ENCODE peak calls at places on chromosomes 16 and 17, in nine cellular contexts. One of them, this sample, is unnamed.
A peak's percentile ranks its signal among the peaks of the same experiment; 100 is the strongest.

GRCh38 chr16:56866955-56867830 is 2.2 kb downstream of the SLC12A3 start:
- DNase-seq in GM23248: peak; percentile 80
- DNase-seq in A549: peak; percentile 66
- DNase-seq in Right ventricle myocardium superior: no peak
- DNase-seq in activated CD8-positive, alpha-beta memory T cell treated with anti-CD3 and anti-CD28 coated beads for 1 hour: no peak
- DNase-seq in HS-5: no peak
- DNase-seq in NCI-H2171: peak; percentile 54
- DNase-seq in skeletal muscle cell: no peak
- DNase-seq in activated effector memory CD4-positive, alpha-beta T cell treated with Interleukin-2 at 50 U/mL for 16 hours: no peak
- DNase-seq in this sample: peak; percentile 95

GRCh38 chr17:39450051-39450450 is 1.0 kb downstream of the MED1 start:
- DNase-seq in HS-5: no peak
- DNase-seq in NCI-H2171: no peak
- DNase-seq in GM23248: peak; percentile 8
- DNase-seq in skeletal muscle cell: no peak
- DNase-seq in activated CD8-positive, alpha-beta memory T cell treated with anti-CD3 and anti-CD28 coated beads for 1 hour: no peak
- DNase-seq in Right ventricle myocardium superior: no peak
- DNase-seq in A549: no peak
- DNase-seq in activated effector memory CD4-positive, alpha-beta T cell treated with Interleukin-2 at 50 U/mL for 16 hours: no peak
- DNase-seq in this sample: no peak

GRCh38 chr16:75899163-75899562 is 172.9 kb upstream of the CPHXL start:
- DNase-seq in HS-5: no peak
- DNase-seq in activated effector memory CD4-positive, alpha-beta T cell treated with Interleukin-2 at 50 U/mL for 16 hours: no peak
- DNase-seq in GM23248: no peak
- DNase-seq in Right ventricle myocardium superior: no peak
- DNase-seq in activated CD8-positive, alpha-beta memory T cell treated with anti-CD3 and anti-CD28 coated beads for 1 hour: no peak
- DNase-seq in skeletal muscle cell: no peak
- DNase-seq in NCI-H2171: no peak
- DNase-seq in A549: no peak
- DNase-seq in this sample: no peak

GRCh38 chr17:45019177-45019711 is 32.2 kb downstream of the DCAKD start:
- DNase-seq in HS-5: no peak
- DNase-seq in activated effector memory CD4-positive, alpha-beta T cell treated with Interleukin-2 at 50 U/mL for 16 hours: peak; percentile 8
- DNase-seq in A549: peak; percentile 71
- DNase-seq in NCI-H2171: peak; percentile 48
- DNase-seq in skeletal muscle cell: no peak
- DNase-seq in activated CD8-positive, alpha-beta memory T cell treated with anti-CD3 and anti-CD28 coated beads for 1 hour: peak; percentile 25
- DNase-seq in GM23248: peak; percentile 87
- DNase-seq in Right ventricle myocardium superior: peak; percentile 73
- DNase-seq in this sample: peak; percentile 98

GRCh38 chr17:77280304-77280910 is 139.6 kb downstream of the SEC14L1 start:
- DNase-seq in NCI-H2171: no peak
- DNase-seq in skeletal muscle cell: no peak
- DNase-seq in activated effector memory CD4-positive, alpha-beta T cell treated with Interleukin-2 at 50 U/mL for 16 hours: no peak
- DNase-seq in A549: no peak
- DNase-seq in GM23248: peak; percentile 89
- DNase-seq in Right ventricle myocardium superior: no peak
- DNase-seq in activated CD8-positive, alpha-beta memory T cell treated with anti-CD3 and anti-CD28 coated beads for 1 hour: no peak
- DNase-seq in HS-5: peak; percentile 49
- DNase-seq in this sample: peak; percentile 96

GRCh38 chr16:77227745-77228144 is 28.5 kb downstream of the SYCE1L start:
- DNase-seq in Right ventricle myocardium superior: no peak
- DNase-seq in activated CD8-positive, alpha-beta memory T cell treated with anti-CD3 and anti-CD28 coated beads for 1 hour: no peak
- DNase-seq in GM23248: no peak
- DNase-seq in skeletal muscle cell: no peak
- DNase-seq in HS-5: no peak
- DNase-seq in activated effector memory CD4-positive, alpha-beta T cell treated with Interleukin-2 at 50 U/mL for 16 hours: no peak
- DNase-seq in NCI-H2171: no peak
- DNase-seq in A549: no peak
- DNase-seq in this sample: no peak

GRCh38 chr17:44376124-44376523 is 12.5 kb upstream of the FAM171A2 start:
- DNase-seq in activated effector memory CD4-positive, alpha-beta T cell treated with Interleukin-2 at 50 U/mL for 16 hours: no peak
- DNase-seq in A549: peak; percentile 80
- DNase-seq in NCI-H2171: no peak
- DNase-seq in activated CD8-positive, alpha-beta memory T cell treated with anti-CD3 and anti-CD28 coated beads for 1 hour: no peak
- DNase-seq in Right ventricle myocardium superior: peak; percentile 81
- DNase-seq in HS-5: no peak
- DNase-seq in skeletal muscle cell: no peak
- DNase-seq in GM23248: peak; percentile 57
- DNase-seq in this sample: peak; percentile 96

GRCh38 chr16:9056061-9056460 is 35.4 kb upstream of the HAPSTR1 start:
- DNase-seq in NCI-H2171: no peak
- DNase-seq in activated CD8-positive, alpha-beta memory T cell treated with anti-CD3 and anti-CD28 coated beads for 1 hour: no peak
- DNase-seq in A549: no peak
- DNase-seq in Right ventricle myocardium superior: no peak
- DNase-seq in skeletal muscle cell: no peak
- DNase-seq in activated effector memory CD4-positive, alpha-beta T cell treated with Interleukin-2 at 50 U/mL for 16 hours: no peak
- DNase-seq in HS-5: no peak
- DNase-seq in GM23248: no peak
- DNase-seq in this sample: no peak

GRCh38 chr17:48578616-48579560 is 738 bp upstream of the HOXB4 start:
- DNase-seq in HS-5: no peak
- DNase-seq in Right ventricle myocardium superior: no peak
- DNase-seq in GM23248: peak; percentile 44
- DNase-seq in activated effector memory CD4-positive, alpha-beta T cell treated with Interleukin-2 at 50 U/mL for 16 hours: no peak
- DNase-seq in activated CD8-positive, alpha-beta memory T cell treated with anti-CD3 and anti-CD28 coated beads for 1 hour: no peak
- DNase-seq in NCI-H2171: no peak
- DNase-seq in skeletal muscle cell: no peak
- DNase-seq in A549: no peak
- DNase-seq in this sample: no peak

GRCh38 chr17:82657926-82658325 is 9.7 kb upstream of the WDR45B start:
- DNase-seq in A549: no peak
- DNase-seq in skeletal muscle cell: no peak
- DNase-seq in Right ventricle myocardium superior: peak; percentile 39
- DNase-seq in HS-5: no peak
- DNase-seq in activated CD8-positive, alpha-beta memory T cell treated with anti-CD3 and anti-CD28 coated beads for 1 hour: no peak
- DNase-seq in GM23248: no peak
- DNase-seq in NCI-H2171: no peak
- DNase-seq in activated effector memory CD4-positive, alpha-beta T cell treated with Interleukin-2 at 50 U/mL for 16 hours: no peak
- DNase-seq in this sample: peak; percentile 58

GRCh38 chr16:11547517-11547916 is 39.2 kb downstream of the LITAF start:
- DNase-seq in NCI-H2171: no peak
- DNase-seq in Right ventricle myocardium superior: no peak
- DNase-seq in HS-5: no peak
- DNase-seq in GM23248: no peak
- DNase-seq in activated effector memory CD4-positive, alpha-beta T cell treated with Interleukin-2 at 50 U/mL for 16 hours: no peak
- DNase-seq in skeletal muscle cell: no peak
- DNase-seq in A549: no peak
- DNase-seq in activated CD8-positive, alpha-beta memory T cell treated with anti-CD3 and anti-CD28 coated beads for 1 hour: no peak
- DNase-seq in this sample: no peak

GRCh38 chr16:57675752-57676623 is 7.9 kb downstream of the ADGRG3 start:
- DNase-seq in Right ventricle myocardium superior: no peak
- DNase-seq in skeletal muscle cell: no peak
- DNase-seq in A549: no peak
- DNase-seq in GM23248: peak; percentile 19
- DNase-seq in activated effector memory CD4-positive, alpha-beta T cell treated with Interleukin-2 at 50 U/mL for 16 hours: no peak
- DNase-seq in NCI-H2171: no peak
- DNase-seq in HS-5: no peak
- DNase-seq in activated CD8-positive, alpha-beta memory T cell treated with anti-CD3 and anti-CD28 coated beads for 1 hour: no peak
- DNase-seq in this sample: peak; percentile 82

GRCh38 chr17:82019905-82020873 is 2.5 kb downstream of the CENPX start:
- DNase-seq in A549: peak; percentile 65
- DNase-seq in activated CD8-positive, alpha-beta memory T cell treated with anti-CD3 and anti-CD28 coated beads for 1 hour: peak; percentile 57
- DNase-seq in activated effector memory CD4-positive, alpha-beta T cell treated with Interleukin-2 at 50 U/mL for 16 hours: peak; percentile 29
- DNase-seq in Right ventricle myocardium superior: peak; percentile 76
- DNase-seq in skeletal muscle cell: no peak
- DNase-seq in NCI-H2171: no peak
- DNase-seq in HS-5: no peak
- DNase-seq in GM23248: peak; percentile 61
- DNase-seq in this sample: peak; percentile 98

GRCh38 chr17:46764709-46765401 is 53.6 kb downstream of the WNT3 start:
- DNase-seq in HS-5: peak; percentile 84
- DNase-seq in A549: no peak
- DNase-seq in skeletal muscle cell: peak; percentile 65
- DNase-seq in NCI-H2171: no peak
- DNase-seq in Right ventricle myocardium superior: peak; percentile 84
- DNase-seq in activated CD8-positive, alpha-beta memory T cell treated with anti-CD3 and anti-CD28 coated beads for 1 hour: no peak
- DNase-seq in activated effector memory CD4-positive, alpha-beta T cell treated with Interleukin-2 at 50 U/mL for 16 hours: no peak
- DNase-seq in GM23248: peak; percentile 83
- DNase-seq in this sample: peak; percentile 95

GRCh38 chr17:44466339-44466738 is 36.9 kb downstream of the GPATCH8 start:
- DNase-seq in skeletal muscle cell: no peak
- DNase-seq in activated effector memory CD4-positive, alpha-beta T cell treated with Interleukin-2 at 50 U/mL for 16 hours: no peak
- DNase-seq in activated CD8-positive, alpha-beta memory T cell treated with anti-CD3 and anti-CD28 coated beads for 1 hour: no peak
- DNase-seq in GM23248: no peak
- DNase-seq in HS-5: no peak
- DNase-seq in A549: no peak
- DNase-seq in NCI-H2171: no peak
- DNase-seq in Right ventricle myocardium superior: no peak
- DNase-seq in this sample: no peak

GRCh38 chr16:89193021-89193575 is 7.2 kb downstream of the SLC22A31 start:
- DNase-seq in GM23248: peak; percentile 72
- DNase-seq in activated effector memory CD4-positive, alpha-beta T cell treated with Interleukin-2 at 50 U/mL for 16 hours: no peak
- DNase-seq in NCI-H2171: no peak
- DNase-seq in activated CD8-positive, alpha-beta memory T cell treated with anti-CD3 and anti-CD28 coated beads for 1 hour: no peak
- DNase-seq in Right ventricle myocardium superior: peak; percentile 60
- DNase-seq in A549: no peak
- DNase-seq in HS-5: no peak
- DNase-seq in skeletal muscle cell: peak; percentile 65
- DNase-seq in this sample: peak; percentile 93

GRCh38 chr17:83103200-83103937 is 24.0 kb downstream of the METRNL start:
- DNase-seq in Right ventricle myocardium superior: no peak
- DNase-seq in activated effector memory CD4-positive, alpha-beta T cell treated with Interleukin-2 at 50 U/mL for 16 hours: no peak
- DNase-seq in HS-5: no peak
- DNase-seq in GM23248: peak; percentile 85
- DNase-seq in NCI-H2171: no peak
- DNase-seq in skeletal muscle cell: peak; percentile 19
- DNase-seq in A549: peak; percentile 65
- DNase-seq in activated CD8-positive, alpha-beta memory T cell treated with anti-CD3 and anti-CD28 coated beads for 1 hour: no peak
- DNase-seq in this sample: no peak

GRCh38 chr17:28532063-28532960 is 20.1 kb downstream of the UNC119 start:
- DNase-seq in skeletal muscle cell: no peak
- DNase-seq in A549: no peak
- DNase-seq in activated CD8-positive, alpha-beta memory T cell treated with anti-CD3 and anti-CD28 coated beads for 1 hour: no peak
- DNase-seq in Right ventricle myocardium superior: peak; percentile 3
- DNase-seq in NCI-H2171: no peak
- DNase-seq in HS-5: no peak
- DNase-seq in GM23248: peak; percentile 16
- DNase-seq in activated effector memory CD4-positive, alpha-beta T cell treated with Interleukin-2 at 50 U/mL for 16 hours: no peak
- DNase-seq in this sample: peak; percentile 86

GRCh38 chr17:38341035-38341721 is 2.6 kb downstream of the GPR179 start:
- DNase-seq in GM23248: peak; percentile 36
- DNase-seq in activated CD8-positive, alpha-beta memory T cell treated with anti-CD3 and anti-CD28 coated beads for 1 hour: no peak
- DNase-seq in Right ventricle myocardium superior: peak; percentile 85
- DNase-seq in activated effector memory CD4-positive, alpha-beta T cell treated with Interleukin-2 at 50 U/mL for 16 hours: no peak
- DNase-seq in NCI-H2171: peak; percentile 50
- DNase-seq in skeletal muscle cell: no peak
- DNase-seq in A549: no peak
- DNase-seq in HS-5: no peak
- DNase-seq in this sample: no peak

GRCh38 chr17:76193616-76194015 is 46.7 kb downstream of the RNF157 start:
- DNase-seq in activated CD8-positive, alpha-beta memory T cell treated with anti-CD3 and anti-CD28 coated beads for 1 hour: no peak
- DNase-seq in A549: no peak
- DNase-seq in activated effector memory CD4-positive, alpha-beta T cell treated with Interleukin-2 at 50 U/mL for 16 hours: peak; percentile 49
- DNase-seq in GM23248: no peak
- DNase-seq in Right ventricle myocardium superior: no peak
- DNase-seq in skeletal muscle cell: no peak
- DNase-seq in NCI-H2171: no peak
- DNase-seq in HS-5: no peak
- DNase-seq in this sample: no peak

GRCh38 chr17:14303343-14304221 is 2.7 kb downstream of the HS3ST3B1 start:
- DNase-seq in GM23248: peak; percentile 49
- DNase-seq in Right ventricle myocardium superior: no peak
- DNase-seq in activated effector memory CD4-positive, alpha-beta T cell treated with Interleukin-2 at 50 U/mL for 16 hours: no peak
- DNase-seq in NCI-H2171: no peak
- DNase-seq in skeletal muscle cell: no peak
- DNase-seq in A549: no peak
- DNase-seq in HS-5: no peak
- DNase-seq in activated CD8-positive, alpha-beta memory T cell treated with anti-CD3 and anti-CD28 coated beads for 1 hour: no peak
- DNase-seq in this sample: peak; percentile 87

GRCh38 chr17:2063306-2064146 is 8.6 kb downstream of the HIC1 start:
- DNase-seq in NCI-H2171: no peak
- DNase-seq in GM23248: peak; percentile 66
- DNase-seq in skeletal muscle cell: no peak
- DNase-seq in activated effector memory CD4-positive, alpha-beta T cell treated with Interleukin-2 at 50 U/mL for 16 hours: no peak
- DNase-seq in activated CD8-positive, alpha-beta memory T cell treated with anti-CD3 and anti-CD28 coated beads for 1 hour: no peak
- DNase-seq in HS-5: no peak
- DNase-seq in A549: no peak
- DNase-seq in Right ventricle myocardium superior: peak; percentile 68
- DNase-seq in this sample: peak; percentile 88